ENCODE peak calls at places on chromosomes 2 and 18, in eight cellular contexts. R is left cardiac atrium; T is GM13976; S is stimulated activated CD8-positive, alpha-beta memory T cell treated with anti-CD3 and anti-CD28 coated beads, Interleukin-7, amount 100 ng/mL, for 1 hour; V is AG20443; B is ovary; H is GM12892; L is stimulated activated naive CD4-positive, alpha-beta T cell. I is an unnamed sample.

GRCh38 chr2:98394595-98395153 is 48.4 kb downstream of the CNGA3 start:
- DNase-seq in R (no peak), T (no peak), S (no peak), V (no peak), B (no peak), H (no peak), L (no peak), I (no peak)

GRCh38 chr2:111900859-111901258 is 2.5 kb downstream of the MERTK start:
- DNase-seq in R (no peak), T (no peak), S (no peak), V (peak), B (peak), H (no peak), L (no peak), I (no peak)

GRCh38 chr18:70553961-70554325 is 265.1 kb downstream of the SOCS6 start:
- DNase-seq in R (no peak), T (no peak), S (no peak), V (no peak), B (no peak), H (no peak), L (no peak), I (no peak)

GRCh38 chr2:8581048-8581561 is 100.8 kb upstream of the ID2 start:
- DNase-seq in R (no peak), T (no peak), S (no peak), V (no peak), B (peak), H (no peak), L (no peak), I (no peak)

GRCh38 chr2:40535891-40536290 is 84.0 kb upstream of the SLC8A1 start:
- DNase-seq in R (no peak), T (no peak), S (no peak), V (no peak), B (no peak), H (no peak), L (no peak), I (no peak)

GRCh38 chr2:67050621-67051020 is 346.5 kb upstream of the ETAA1 start:
- DNase-seq in R (no peak), T (no peak), S (no peak), V (no peak), B (no peak), H (no peak), L (no peak), I (no peak)

GRCh38 chr2:214830794-214831346 is 21.4 kb upstream of the BARD1 start:
- DNase-seq in R (no peak), T (no peak), S (no peak), V (peak), B (no peak), H (no peak), L (peak), I (no peak)

GRCh38 chr18:79615091-79615490 is 64.5 kb upstream of the CTDP1 start:
- DNase-seq in R (no peak), T (no peak), S (no peak), V (no peak), B (peak), H (no peak), L (no peak), I (no peak)

GRCh38 chr2:10246370-10246769 is 56.3 kb upstream of the HPCAL1 start:
- DNase-seq in R (no peak), T (no peak), S (no peak), V (no peak), B (no peak), H (no peak), L (no peak), I (no peak)

GRCh38 chr2:218781691-218782528 is at the start of gene CYP27A1:
- DNase-seq in R (peak), T (peak), S (no peak), V (peak), B (peak), H (peak), L (no peak), I (no peak)

I was measured in stimulated activated CD4-positive, alpha-beta T cell treated with anti-CD3 and anti-CD28 coated beads, Interleukin-12 subunit alpha, Interleukin-12 subunit beta, amount 100 ng/mL, for 24 hours.